ENCODE peak calls at places on chromosomes 5 and 9, in six cellular contexts. A, T, V, N, Y and R are unnamed samples.

GRCh38 chr5:94623877-94624276 is 5.4 kb downstream of the SLF1 start:
- DNase-seq in N (no peak), V (no peak), A (peak), T (no peak), Y (no peak), R (no peak)

GRCh38 chr9:88462191-88462590 is 72.8 kb upstream of the NXNL2 start:
- DNase-seq in Y (no peak), A (no peak), N (no peak), V (no peak), T (peak), R (no peak)

GRCh38 chr9:38085308-38085707 is 16.3 kb upstream of the SHB start:
- DNase-seq in T (no peak), Y (no peak), A (no peak), V (no peak), N (no peak), R (no peak)

GRCh38 chr5:180104131-180104530 is 32.6 kb upstream of the RNF130 start:
- DNase-seq in Y (no peak), N (no peak), T (no peak), A (no peak), V (no peak), R (no peak)

GRCh38 chr9:134981001-134981400 is 63.3 kb upstream of the FCN1 start:
- DNase-seq in N (no peak), A (no peak), Y (no peak), V (no peak), T (no peak), R (peak)

GRCh38 chr5:135087950-135088349 is 53.9 kb upstream of the PITX1 start:
- DNase-seq in A (no peak), N (no peak), Y (no peak), T (no peak), V (no peak), R (peak)

GRCh38 chr5:179955630-179956029 is 47.9 kb upstream of the TBC1D9B start:
- DNase-seq in N (no peak), Y (no peak), A (no peak), V (no peak), T (no peak), R (no peak)

GRCh38 chr9:70156729-70157128 is 102.0 kb upstream of the SMC5 start:
- DNase-seq in V (no peak), T (peak), N (no peak), Y (no peak), A (peak), R (no peak)

GRCh38 chr5:156892223-156892622 is 42.1 kb downstream of the PPP1R2B start:
- DNase-seq in T (no peak), A (no peak), V (no peak), Y (no peak), N (no peak), R (no peak)

GRCh38 chr5:527646-528591 is 3.7 kb upstream of the SLC9A3 start:
- DNase-seq in A (no peak), Y (no peak), T (no peak), V (no peak), N (no peak), R (peak)

GRCh38 chr9:35705836-35706430 is 16.2 kb upstream of the TPM2 start:
- DNase-seq in V (no peak), A (no peak), N (no peak), Y (no peak), T (no peak), R (no peak)

GRCh38 chr9:105883847-105884246 is 189.5 kb downstream of the TMEM38B start:
- DNase-seq in N (no peak), V (no peak), T (no peak), A (no peak), Y (no peak), R (no peak)

DNA sequence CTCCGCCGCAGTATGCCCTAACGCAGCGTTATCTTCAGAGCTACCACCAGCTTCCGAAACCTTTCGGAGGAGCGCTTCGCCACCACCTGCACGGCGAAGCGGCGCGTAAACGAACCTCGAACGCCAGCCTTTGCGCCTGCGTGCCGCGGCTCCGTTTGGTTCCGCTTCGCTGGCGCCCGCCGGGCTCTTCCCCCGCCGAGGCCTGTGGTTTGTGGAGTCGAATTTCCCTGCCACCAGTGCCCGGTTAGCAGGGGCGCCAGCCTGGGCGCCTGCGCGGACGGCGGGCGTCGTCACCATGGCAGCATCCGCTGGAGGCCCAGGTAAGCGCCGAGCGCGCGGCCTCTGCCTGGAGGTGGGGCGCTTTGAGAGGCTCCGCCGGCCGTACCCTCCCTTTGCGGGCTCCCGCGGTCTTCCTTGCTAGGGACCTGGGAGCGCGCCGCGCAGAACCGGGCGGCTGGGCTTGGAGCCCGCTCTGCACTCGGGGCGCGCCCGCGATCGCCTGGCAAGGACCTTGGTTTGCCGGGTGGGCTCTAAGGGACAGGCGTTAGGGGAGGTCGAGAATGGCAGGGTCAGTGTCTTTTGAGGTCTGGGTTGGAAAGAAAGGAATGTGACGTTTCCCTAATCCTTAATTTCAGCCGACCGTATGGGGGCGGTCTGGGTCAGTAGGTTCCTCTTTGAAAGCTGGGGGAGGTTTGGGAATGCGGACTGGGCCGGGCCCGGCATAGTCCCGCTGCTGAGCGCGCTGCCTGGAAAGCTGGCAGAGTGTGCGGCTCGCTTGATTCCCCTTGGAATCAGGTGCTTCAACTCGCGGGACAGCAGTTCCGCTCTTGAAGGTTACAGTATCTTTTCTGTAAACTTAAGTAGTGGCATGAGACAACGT is at the start of gene FAM151B:
- DNase-seq in Y (peak), V (peak), T (peak), N (peak), A (peak), R (peak)
- TF ChIP-seq CTCF in Y (no peak), V (no peak), T (no peak), N (peak), A (peak), R (no peak)

DNA sequence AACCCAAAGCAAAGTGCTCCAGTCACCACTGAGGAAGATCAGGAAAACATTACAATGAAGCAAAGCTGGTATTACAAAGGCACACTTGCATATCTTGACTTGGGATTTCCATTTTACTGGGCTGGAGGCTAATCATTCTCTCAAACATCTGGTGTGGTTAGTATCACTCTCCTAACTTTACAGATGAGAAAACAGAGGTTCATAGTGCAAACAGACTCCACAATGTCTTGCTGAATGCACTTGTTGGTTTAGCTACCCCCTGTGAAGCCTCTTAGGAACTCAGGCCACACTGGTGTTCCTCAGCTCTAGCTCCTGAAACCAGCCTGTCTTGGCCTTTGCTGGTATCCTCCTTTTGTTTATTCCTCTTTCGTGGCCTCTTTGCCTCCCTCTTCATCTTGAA is 29.5 kb upstream of the SMAD5 start:
- DNase-seq in A (no peak), Y (no peak), T (no peak), N (no peak), V (no peak), R (no peak)
- TF ChIP-seq CTCF in A (no peak), Y (no peak), T (no peak), N (no peak), V (no peak), R (no peak)

DNA sequence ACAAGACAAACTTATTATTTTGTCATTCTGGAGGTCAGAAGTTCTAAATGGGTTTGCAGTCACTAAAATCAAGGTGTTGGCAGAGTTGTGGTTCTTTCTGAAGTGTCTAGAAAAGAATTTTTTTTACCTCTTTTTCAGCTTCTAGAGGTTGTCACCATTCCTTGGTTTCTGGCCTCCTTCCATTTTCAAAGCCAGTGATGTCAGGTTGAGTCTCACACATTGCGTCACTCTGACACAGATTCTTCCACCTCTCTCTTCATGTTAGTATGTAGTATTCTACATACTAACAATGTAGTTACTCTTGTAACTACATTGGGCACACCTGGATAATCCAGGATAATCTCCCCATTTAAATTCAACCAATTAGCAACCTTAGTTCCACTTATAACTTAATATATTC is 290.3 kb downstream of the RFX3 start:
- DNase-seq in A (no peak), T (no peak), Y (no peak), N (no peak), V (no peak), R (no peak)
- TF ChIP-seq CTCF in A (no peak), T (no peak), Y (no peak), N (no peak), V (no peak), R (no peak)

GRCh38 chr5:18772475-18772874 is 1138.2 kb downstream of the TAF11L14 start:
- DNase-seq in A (no peak), T (peak), V (no peak), N (no peak), Y (no peak), R (no peak)
- TF ChIP-seq CTCF in A (no peak), T (peak), V (no peak), N (no peak), Y (no peak), R (no peak)

DNA sequence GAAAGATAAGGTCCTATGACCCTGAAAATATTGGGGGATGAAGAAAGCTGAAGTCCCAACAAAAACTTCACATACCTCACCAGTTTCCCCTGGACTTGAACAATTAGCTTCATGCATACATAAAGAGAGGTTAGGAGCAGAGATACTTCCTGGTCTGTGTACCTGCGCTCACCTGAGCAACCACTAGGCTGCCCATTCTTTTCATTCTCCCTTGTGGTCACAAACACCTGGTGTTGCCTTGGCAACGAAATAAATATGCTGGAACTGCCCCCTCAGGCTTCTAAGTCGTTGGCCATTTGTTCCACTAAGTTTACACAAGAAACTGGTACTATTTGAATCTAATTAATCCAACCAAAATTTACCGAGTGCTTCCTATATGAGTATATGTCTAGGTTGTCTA is 18.1 kb downstream of the OTP start:
- DNase-seq in T (no peak), N (no peak), V (no peak), A (no peak), Y (no peak), R (no peak)
- TF ChIP-seq CTCF in T (no peak), N (no peak), V (no peak), A (no peak), Y (no peak), R (no peak)

GRCh38 chr5:102090770-102091169 is 205.3 kb downstream of the SLCO4C1 start:
- DNase-seq in Y (no peak), A (no peak), T (no peak), V (no peak), N (no peak), R (no peak)
- TF ChIP-seq CTCF in Y (peak), A (no peak), T (peak), V (no peak), N (no peak), R (peak)